ENCODE peak calls at places on chromosome 16, in eight cellular contexts. N is mammary epithelial cell, M is kidney, G is K562, W is neural progenitor cell, Q is H9, X is endodermal cell, T is IMR-90. H is an unnamed sample.

GRCh38 chr16:4372578-4373355 is 1.1 kb downstream of the VASN start:
- DNase-seq in N (no peak), M (no peak), G (no peak), W (peak), Q (no peak), X (peak), T (peak), H (no peak)

GRCh38 chr16:15894571-15895358 is 6.4 kb upstream of the CEP20 start:
- DNase-seq in N (no peak), M (no peak), G (no peak), W (no peak), Q (no peak), X (no peak), T (no peak), H (no peak)

GRCh38 chr16:8099586-8099985 is 490.7 kb downstream of the TMEM114 start:
- DNase-seq in N (no peak), M (no peak), G (no peak), W (no peak), Q (no peak), X (no peak), T (no peak), H (no peak)

GRCh38 chr16:85303354-85303883 is 191.1 kb upstream of the CIBAR2 start:
- DNase-seq in N (peak), M (no peak), G (peak), W (peak), Q (peak), X (peak), T (no peak), H (peak)

GRCh38 chr16:66950971-66951790 is 9.9 kb upstream of the CES3 start:
- DNase-seq in N (no peak), M (no peak), G (peak), W (no peak), Q (no peak), X (no peak), T (peak), H (no peak)

GRCh38 chr16:16120044-16120381 is 103.3 kb downstream of the ABCC6 start:
- DNase-seq in N (no peak), M (no peak), G (no peak), W (no peak), Q (no peak), X (no peak), T (no peak), H (no peak)

GRCh38 chr16:55955439-55955838 is 80.3 kb upstream of the CES5A start:
- DNase-seq in N (no peak), M (no peak), G (no peak), W (no peak), Q (no peak), X (no peak), T (no peak), H (no peak)

GRCh38 chr16:54286330-54287017 is at the start of gene IRX3:
- DNase-seq in N (peak), M (peak), G (no peak), W (peak), Q (peak), X (peak), T (peak), H (peak)

GRCh38 chr16:88393034-88393433 is 10.3 kb downstream of the ZNF469 start:
- DNase-seq in N (no peak), M (no peak), G (no peak), W (no peak), Q (no peak), X (no peak), T (no peak), H (no peak)

GRCh38 chr16:8346291-8346690 is 244.0 kb downstream of the TMEM114 start:
- DNase-seq in N (no peak), M (no peak), G (peak), W (peak), Q (no peak), X (peak), T (no peak), H (no peak)

GRCh38 chr16:88951501-88951900 is 25.5 kb downstream of the CBFA2T3 start:
- DNase-seq in N (no peak), M (no peak), G (peak), W (no peak), Q (no peak), X (no peak), T (no peak), H (no peak)

GRCh38 chr16:72853575-72853974 is 194.4 kb downstream of the ZFHX3 start:
- DNase-seq in N (no peak), M (no peak), G (no peak), W (no peak), Q (no peak), X (no peak), T (no peak), H (no peak)

GRCh38 chr16:14097182-14097951 is 26.2 kb downstream of the MRTFB start:
- DNase-seq in N (peak), M (no peak), G (no peak), W (peak), Q (no peak), X (no peak), T (no peak), H (no peak)

GRCh38 chr16:13421726-13422125 is 498.2 kb upstream of the ERCC4 start:
- DNase-seq in N (peak), M (no peak), G (no peak), W (no peak), Q (no peak), X (peak), T (no peak), H (peak)

GRCh38 chr16:50533317-50533716 is 14.9 kb upstream of the NKD1 start:
- DNase-seq in N (no peak), M (no peak), G (no peak), W (no peak), Q (no peak), X (peak), T (no peak), H (no peak)

GRCh38 chr16:89749637-89750036 is 28.3 kb downstream of the ZNF276 start:
- DNase-seq in N (peak), M (peak), G (no peak), W (no peak), Q (no peak), X (no peak), T (no peak), H (no peak)

GRCh38 chr16:55647798-55648197 is 8.0 kb upstream of the SLC6A2 start:
- DNase-seq in N (no peak), M (no peak), G (no peak), W (no peak), Q (no peak), X (peak), T (no peak), H (no peak)

GRCh38 chr16:10871157-10871991 is 5.6 kb upstream of the CIITA start:
- DNase-seq in N (peak), M (peak), G (no peak), W (no peak), Q (no peak), X (no peak), T (peak), H (peak)

GRCh38 chr16:50688083-50688482 is 5.3 kb upstream of the NOD2 start:
- DNase-seq in N (no peak), M (peak), G (no peak), W (no peak), Q (no peak), X (peak), T (no peak), H (no peak)

GRCh38 chr16:31073073-31073822 is 792 bp downstream of the ZNF668 start:
- DNase-seq in N (peak), M (peak), G (peak), W (peak), Q (peak), X (peak), T (peak), H (peak)
- TF ChIP-seq CTCF in N (no peak), M (peak), G (no peak), W (no peak), Q (no peak), X (no peak), T (no peak), H (no peak)

DNA sequence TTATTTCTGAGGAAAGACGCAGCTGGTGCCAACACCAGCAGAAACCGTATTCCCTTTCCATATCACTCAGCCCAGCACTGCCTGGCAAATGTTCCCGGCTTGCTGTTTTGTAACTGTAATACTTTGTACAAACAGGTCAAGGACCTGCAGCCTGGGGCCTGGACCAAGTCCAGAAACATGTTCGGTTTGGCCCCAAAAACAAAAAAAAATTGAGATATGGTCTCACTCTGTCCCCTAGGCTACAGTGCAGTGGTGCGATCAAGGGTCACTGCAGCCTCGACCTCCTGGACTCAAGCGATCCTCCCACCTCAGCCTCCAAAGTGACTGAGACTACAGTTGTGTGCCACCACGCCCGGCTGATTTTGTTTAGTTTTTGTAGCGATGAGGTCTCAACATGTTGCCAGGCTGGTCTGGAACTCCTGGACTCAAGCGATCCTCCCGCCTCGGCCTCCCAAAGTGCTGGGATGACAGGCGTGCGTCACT is 1.2 kb downstream of the HAGH start:
- DNase-seq in N (no peak), M (no peak), G (no peak), W (no peak), Q (no peak), X (no peak), T (no peak), H (no peak)
- H3K9ac ChIP-seq in N (no peak), M (no peak), G (no peak), W (no peak), Q (no peak), X (no peak), T (no peak), H (no peak)

GRCh38 chr16:27327586-27327915 is 13.8 kb downstream of the IL4R start:
- DNase-seq in N (no peak), M (no peak), G (no peak), W (no peak), Q (no peak), X (no peak), T (no peak), H (no peak)
- TF ChIP-seq CTCF in N (no peak), M (no peak), G (no peak), W (no peak), Q (no peak), X (no peak), T (no peak), H (no peak)

DNA sequence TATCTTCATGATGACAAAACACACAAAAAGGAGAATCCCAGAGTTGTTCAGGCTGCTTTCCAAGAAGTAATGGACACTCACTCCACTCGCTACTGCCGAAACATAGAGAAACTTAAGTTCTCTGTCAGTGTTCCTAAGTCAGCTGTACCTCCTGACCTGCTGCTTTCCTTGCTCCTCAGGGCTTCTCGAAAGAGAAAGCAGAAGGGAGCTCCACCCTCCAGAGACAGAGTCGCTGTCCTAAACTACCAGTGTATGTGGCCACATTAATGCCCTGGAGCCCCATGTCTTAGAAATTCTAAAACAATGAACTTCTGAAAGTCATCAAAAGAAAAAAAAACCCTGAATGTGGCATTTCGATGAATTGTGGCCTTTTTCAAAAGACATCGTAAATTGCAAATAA is 390.8 kb upstream of the MON1B start:
- DNase-seq in N (peak), M (no peak), G (no peak), W (no peak), Q (no peak), X (no peak), T (no peak), H (no peak)
- H3K9ac ChIP-seq in N (no peak), M (no peak), G (no peak), W (no peak), Q (no peak), X (no peak), T (no peak), H (no peak)

DNA sequence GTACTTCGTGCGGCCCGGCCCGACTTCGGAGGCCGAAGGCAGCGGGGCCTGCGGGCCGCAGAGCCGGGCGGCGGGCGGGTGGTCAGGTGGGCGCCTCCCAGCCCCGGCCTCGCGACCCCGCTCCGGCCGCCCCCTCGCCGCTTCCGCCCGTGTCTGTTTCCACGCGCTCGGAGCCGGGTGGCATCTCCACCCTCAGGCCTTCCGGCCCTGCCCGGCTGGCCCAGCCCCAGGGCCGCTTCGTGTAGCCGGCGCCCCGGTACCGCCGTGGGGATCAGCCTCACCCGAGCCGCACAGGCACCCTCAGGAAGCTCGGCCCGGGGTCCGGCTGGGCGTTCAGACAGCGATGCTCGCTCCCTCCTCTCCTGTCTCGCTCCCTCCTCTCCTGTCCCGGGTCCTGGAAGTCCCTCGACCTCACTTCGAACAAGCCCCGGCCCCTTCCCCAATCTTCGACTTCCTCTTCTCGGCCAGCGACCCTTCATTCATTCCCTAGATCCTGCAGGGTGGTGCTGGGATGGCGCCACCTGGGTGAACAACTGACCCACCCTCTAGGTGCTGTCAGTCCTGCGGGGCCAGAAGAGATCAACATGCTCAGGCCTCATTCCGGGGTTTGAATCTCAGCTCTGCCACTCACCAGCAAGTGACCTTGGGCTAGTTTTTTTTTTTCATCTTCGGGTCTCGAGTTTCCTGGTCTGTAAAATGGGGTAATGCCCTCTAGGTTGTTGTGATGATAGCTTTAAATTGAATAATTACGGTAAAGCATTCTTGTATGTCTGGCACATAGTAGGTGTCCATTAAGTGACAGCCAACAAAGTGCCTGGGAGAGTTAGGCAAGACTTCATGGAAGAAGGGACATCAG is 611 bp downstream of the VPS4A start:
- DNase-seq in N (peak), M (no peak), G (no peak), W (peak), Q (peak), X (peak), T (no peak), H (peak)
- TF ChIP-seq CTCF in N (no peak), M (no peak), G (no peak), W (peak), Q (peak), X (no peak), T (peak), H (peak)

DNA sequence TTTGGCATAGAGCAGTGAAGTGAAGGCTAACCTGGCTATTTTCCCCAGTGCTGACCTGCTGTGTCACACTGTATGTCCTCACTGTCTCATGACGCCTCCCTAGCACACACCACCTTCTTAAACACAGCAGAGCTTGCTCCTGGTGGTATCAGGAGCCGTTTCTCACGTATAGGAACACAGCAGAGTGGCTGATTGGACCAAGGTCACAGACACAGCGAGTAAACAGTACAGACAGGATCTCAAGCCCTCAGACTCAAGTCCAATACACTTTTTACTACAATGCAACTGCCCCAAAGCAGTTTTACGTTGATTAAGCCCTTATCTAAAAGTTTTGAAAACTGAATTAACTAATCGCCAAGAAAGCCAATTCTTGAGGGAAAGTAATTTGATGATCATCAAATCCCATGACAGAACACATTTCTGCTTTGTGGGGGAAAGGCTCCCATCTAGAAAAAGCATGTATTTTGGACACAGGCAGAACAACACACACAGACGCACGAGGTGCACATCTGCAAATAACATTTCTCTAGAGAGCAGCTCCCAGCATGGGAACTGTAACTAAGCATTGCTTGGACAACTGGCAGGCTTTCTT is 15.2 kb downstream of the ARHGAP17 start:
- DNase-seq in N (no peak), M (no peak), G (no peak), W (no peak), Q (no peak), X (no peak), T (no peak), H (no peak)
- H3K9ac ChIP-seq in N (no peak), M (no peak), G (peak), W (no peak), Q (no peak), X (no peak), T (no peak), H (no peak)

GRCh38 chr16:30902070-30902972 is 5.9 kb downstream of the CTF1 start:
- DNase-seq in N (peak), M (peak), G (peak), W (peak), Q (peak), X (peak), T (peak), H (peak)
- TF ChIP-seq CTCF in N (peak), M (peak), G (peak), W (no peak), Q (no peak), X (peak), T (peak), H (no peak)

DNA sequence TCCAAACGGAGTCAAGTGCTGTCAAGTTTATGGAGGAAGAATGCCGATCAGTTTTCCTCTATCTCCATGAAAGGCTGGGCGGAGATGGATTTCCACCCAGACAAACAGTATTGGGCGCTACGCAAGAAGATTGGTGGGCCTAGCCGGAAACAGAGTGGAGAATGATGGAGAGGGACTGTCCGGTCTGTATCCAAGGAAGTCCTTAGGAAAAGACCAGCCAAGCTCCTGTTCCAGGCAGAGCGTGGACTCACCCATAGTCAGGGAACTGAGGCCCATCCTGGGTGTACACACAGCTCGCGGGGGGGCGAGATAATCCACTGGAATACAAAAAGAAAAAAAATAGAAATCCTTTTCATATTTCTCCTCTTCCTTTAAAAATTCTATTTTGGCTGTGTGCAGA is 1.5 kb upstream of the ABCC12 start:
- DNase-seq in N (no peak), M (no peak), G (no peak), W (no peak), Q (no peak), X (no peak), T (no peak), H (no peak)
- H3K9ac ChIP-seq in N (no peak), M (no peak), G (no peak), W (no peak), Q (no peak), X (no peak), T (no peak), H (no peak)

DNA sequence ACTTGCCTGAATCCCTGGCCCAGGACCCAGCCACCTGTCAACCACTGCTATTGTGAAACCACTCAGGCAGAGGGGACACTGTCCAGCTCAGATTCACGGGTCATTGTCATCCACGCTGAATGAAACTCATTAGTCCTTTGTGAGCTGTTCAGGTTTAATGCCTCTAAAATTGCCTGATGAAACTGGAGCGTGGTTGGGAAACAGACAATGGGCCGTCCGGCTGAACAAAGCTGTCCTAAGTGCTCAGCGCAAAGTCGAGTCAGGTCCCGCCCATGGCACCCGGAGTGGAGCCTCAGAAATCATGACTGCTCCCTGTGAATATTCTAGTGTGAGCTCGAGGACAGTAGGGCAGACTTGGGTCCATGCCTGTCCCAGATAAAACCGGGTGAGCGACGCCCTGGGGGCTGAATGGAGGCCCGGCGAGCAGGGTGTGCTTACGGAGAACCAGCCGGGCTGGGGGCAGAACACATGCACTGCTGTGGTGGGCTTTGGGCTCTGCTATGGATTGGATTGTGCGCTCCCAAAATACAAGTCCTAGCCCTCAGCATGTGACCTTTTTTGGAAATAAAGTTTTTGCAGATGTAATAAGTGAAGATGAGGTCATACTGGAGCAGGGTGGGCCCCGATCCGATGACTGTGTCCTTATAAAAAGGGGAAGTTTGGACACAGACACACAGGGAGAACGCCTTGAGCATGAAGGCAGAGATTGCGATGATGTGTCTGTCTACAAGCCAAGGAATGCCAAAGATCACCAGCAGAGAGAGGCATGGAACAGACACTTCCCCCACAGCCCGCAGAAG is 12.9 kb upstream of the CMIP start:
- DNase-seq in N (no peak), M (peak), G (no peak), W (peak), Q (no peak), X (no peak), T (peak), H (peak)
- TF ChIP-seq CTCF in N (no peak), M (no peak), G (no peak), W (no peak), Q (no peak), X (no peak), T (no peak), H (no peak)